ENCODE peak calls at places on chromosomes 3 and 15, in eight cellular contexts. P is A172; Q is neural crest cell; R is activated CD8-positive, alpha-beta memory T cell treated with anti-CD3 and anti-CD28 coated beads, Interleukin-2, amount 10 ng/mL, durations not matched to agents 7 days and 5 days; J is SJSA1; X is GM10248; Z is CD4-positive, alpha-beta T cell; D is GM03348. B is an unnamed sample.

GRCh38 chr3:38582316-38582715 is 67.2 kb downstream of the SCN5A start:
- DNase-seq in P (no peak), Q (no peak), R (peak), J (no peak), X (no peak), Z (no peak), D (no peak), B (no peak)

GRCh38 chr15:77118787-77119410 is 48.0 kb upstream of the TSPAN3 start:
- DNase-seq in P (peak), Q (peak), R (peak), J (peak), X (peak), Z (no peak), D (peak), B (peak)

GRCh38 chr15:101565377-101565776 is 75.9 kb upstream of the PCSK6 start:
- DNase-seq in P (no peak), Q (no peak), R (no peak), J (no peak), X (no peak), Z (no peak), D (no peak), B (no peak)

GRCh38 chr15:49492834-49493233 is 69.8 kb downstream of the FGF7 start:
- DNase-seq in P (no peak), Q (no peak), R (no peak), J (no peak), X (no peak), Z (no peak), D (peak), B (no peak)

GRCh38 chr3:172147113-172147818 is 107.9 kb downstream of the FNDC3B start:
- DNase-seq in P (no peak), Q (no peak), R (no peak), J (no peak), X (no peak), Z (no peak), D (no peak), B (no peak)

GRCh38 chr3:53658613-53659193 is 164.3 kb downstream of the CACNA1D start:
- DNase-seq in P (no peak), Q (no peak), R (no peak), J (no peak), X (no peak), Z (no peak), D (no peak), B (no peak)

GRCh38 chr3:40042752-40043443 is 233.5 kb downstream of the MYRIP start:
- DNase-seq in P (no peak), Q (no peak), R (no peak), J (no peak), X (no peak), Z (no peak), D (no peak), B (no peak)

GRCh38 chr3:119314821-119315220 is 20.6 kb downstream of the ARHGAP31 start:
- DNase-seq in P (no peak), Q (no peak), R (no peak), J (no peak), X (no peak), Z (no peak), D (no peak), B (no peak)

GRCh38 chr3:65569129-65569528 is 469.6 kb downstream of the MAGI1 start:
- DNase-seq in P (no peak), Q (no peak), R (no peak), J (no peak), X (no peak), Z (no peak), D (no peak), B (no peak)

GRCh38 chr15:69417581-69417980 is 3.4 kb downstream of the KIF23 start:
- DNase-seq in P (no peak), Q (no peak), R (no peak), J (peak), X (no peak), Z (no peak), D (no peak), B (no peak)

GRCh38 chr15:29596266-29596665 is 226.0 kb downstream of the TJP1 start:
- DNase-seq in P (peak), Q (no peak), R (no peak), J (peak), X (no peak), Z (no peak), D (peak), B (no peak)

GRCh38 chr3:139906441-139906840 is 28.5 kb upstream of the CLSTN2 start:
- DNase-seq in P (peak), Q (no peak), R (no peak), J (peak), X (no peak), Z (no peak), D (no peak), B (no peak)

GRCh38 chr15:101499863-101500713 is 10.6 kb upstream of the PCSK6 start:
- DNase-seq in P (peak), Q (no peak), R (peak), J (no peak), X (peak), Z (no peak), D (no peak), B (no peak)

GRCh38 chr15:63059075-63059474 is 16.5 kb downstream of the TPM1 start:
- DNase-seq in P (no peak), Q (no peak), R (no peak), J (no peak), X (no peak), Z (no peak), D (no peak), B (no peak)

GRCh38 chr15:46996331-46996730 is 721.0 kb upstream of the SEMA6D start:
- DNase-seq in P (no peak), Q (no peak), R (no peak), J (no peak), X (no peak), Z (no peak), D (no peak), B (no peak)

GRCh38 chr3:56125358-56126005 is 342.8 kb downstream of the ERC2 start:
- DNase-seq in P (peak), Q (no peak), R (no peak), J (no peak), X (no peak), Z (no peak), D (peak), B (peak)

GRCh38 chr3:194740859-194741486 is 55.3 kb downstream of the FAM43A start:
- DNase-seq in P (peak), Q (no peak), R (no peak), J (peak), X (no peak), Z (no peak), D (no peak), B (no peak)

GRCh38 chr3:16982439-16982838 is 97.7 kb downstream of the PLCL2 start:
- DNase-seq in P (no peak), Q (no peak), R (no peak), J (no peak), X (no peak), Z (no peak), D (no peak), B (no peak)

GRCh38 chr3:17632401-17633100 is 109.9 kb downstream of the TBC1D5 start:
- DNase-seq in P (peak), Q (no peak), R (peak), J (peak), X (no peak), Z (no peak), D (peak), B (peak)

GRCh38 chr15:77069521-77070121 is 1.3 kb downstream of the TSPAN3 start:
- DNase-seq in P (no peak), Q (no peak), R (no peak), J (peak), X (no peak), Z (no peak), D (no peak), B (no peak)

GRCh38 chr15:67198157-67198754 is 56.2 kb downstream of the AAGAB start:
- DNase-seq in P (no peak), Q (no peak), R (no peak), J (no peak), X (no peak), Z (no peak), D (no peak), B (no peak)

GRCh38 chr15:52252781-52253180 is 42.8 kb downstream of the MYO5C start:
- DNase-seq in P (peak), Q (no peak), R (no peak), J (peak), X (no peak), Z (no peak), D (peak), B (peak)

GRCh38 chr3:41846850-41847249 is 115.1 kb downstream of the ULK4 start:
- DNase-seq in P (no peak), Q (no peak), R (no peak), J (no peak), X (no peak), Z (no peak), D (no peak), B (no peak)

B was measured in NCI-H460.